ENCODE peak calls at places on chromosomes 11 and 22, in ten cellular contexts. V, O, Y, A, C, E, J, G, T and K are unnamed samples.
A peak's percentile ranks its signal among the peaks of the same experiment; 100 is the strongest.

GRCh38 chr11:64854534-64855502 is 10.4 kb upstream of the CDC42BPG start:
- DNase-seq in V (peak; percentile 60), O (peak; percentile 95), Y (peak; percentile 93), A (peak; percentile 86), C (no peak), E (no peak), J (no peak), G (peak; percentile 87), T (peak; percentile 91), K (peak; percentile 84)

GRCh38 chr11:103433380-103433779 is 324.2 kb downstream of the DYNC2H1 start:
- DNase-seq in V (peak; percentile 76), O (no peak), Y (peak; percentile 88), A (no peak), C (no peak), E (no peak), J (no peak), G (peak; percentile 48), T (no peak), K (no peak)

GRCh38 chr22:37334859-37335818 is 52.8 kb downstream of the CYTH4 start:
- DNase-seq in V (no peak), O (no peak), Y (no peak), A (no peak), C (no peak), E (peak; percentile 79), J (no peak), G (peak; percentile 28), T (no peak), K (no peak)

GRCh38 chr11:24880962-24881361 is 384.1 kb downstream of the LUZP2 start:
- DNase-seq in V (no peak), O (no peak), Y (no peak), A (no peak), C (no peak), E (no peak), J (no peak), G (no peak), T (no peak), K (no peak)

GRCh38 chr11:132395434-132395833 is 1025.0 kb downstream of the NTM start:
- DNase-seq in V (no peak), O (no peak), Y (no peak), A (no peak), C (no peak), E (no peak), J (no peak), G (no peak), T (no peak), K (no peak)

GRCh38 chr11:45238724-45239123 is 47.4 kb downstream of the SYT13 start:
- DNase-seq in V (peak; percentile 21), O (no peak), Y (peak; percentile 93), A (no peak), C (no peak), E (no peak), J (no peak), G (peak; percentile 74), T (no peak), K (no peak)

GRCh38 chr11:110896358-110896757 is 184.1 kb upstream of the ARHGAP20 start:
- DNase-seq in V (peak; percentile 43), O (peak; percentile 44), Y (peak; percentile 93), A (no peak), C (no peak), E (no peak), J (no peak), G (peak; percentile 74), T (no peak), K (no peak)

GRCh38 chr11:28657378-28658030 is 549.3 kb downstream of the METTL15 start:
- DNase-seq in V (no peak), O (no peak), Y (peak; percentile 51), A (no peak), C (no peak), E (no peak), J (no peak), G (peak; percentile 23), T (no peak), K (peak; percentile 4)

GRCh38 chr11:21264125-21264524 is 594.7 kb downstream of the NELL1 start:
- DNase-seq in V (no peak), O (no peak), Y (no peak), A (no peak), C (no peak), E (no peak), J (no peak), G (no peak), T (no peak), K (no peak)

GRCh38 chr11:84420261-84420660 is 1134.1 kb upstream of the CCDC90B start:
- DNase-seq in V (no peak), O (no peak), Y (peak; percentile 56), A (no peak), C (no peak), E (peak; percentile 36), J (no peak), G (no peak), T (no peak), K (no peak)

GRCh38 chr11:107151158-107151557 is 132.9 kb upstream of the GUCY1A2 start:
- DNase-seq in V (no peak), O (no peak), Y (no peak), A (no peak), C (no peak), E (no peak), J (no peak), G (no peak), T (no peak), K (no peak)

GRCh38 chr11:35553831-35554230 is 28.4 kb upstream of the PAMR1 start:
- DNase-seq in V (peak; percentile 90), O (no peak), Y (peak; percentile 96), A (no peak), C (no peak), E (no peak), J (no peak), G (peak; percentile 42), T (no peak), K (no peak)

GRCh38 chr22:48979482-48979881 is 848.2 kb downstream of the BRD1 start:
- DNase-seq in V (no peak), O (no peak), Y (no peak), A (peak; percentile 9), C (no peak), E (no peak), J (no peak), G (no peak), T (peak; percentile 26), K (no peak)
- TF ChIP-seq CTCF in V (no peak), O (no peak), Y (no peak), A (peak; percentile 24), C (no peak), E (no peak), J (no peak), G (no peak), T (peak; percentile 58), K (no peak)

DNA sequence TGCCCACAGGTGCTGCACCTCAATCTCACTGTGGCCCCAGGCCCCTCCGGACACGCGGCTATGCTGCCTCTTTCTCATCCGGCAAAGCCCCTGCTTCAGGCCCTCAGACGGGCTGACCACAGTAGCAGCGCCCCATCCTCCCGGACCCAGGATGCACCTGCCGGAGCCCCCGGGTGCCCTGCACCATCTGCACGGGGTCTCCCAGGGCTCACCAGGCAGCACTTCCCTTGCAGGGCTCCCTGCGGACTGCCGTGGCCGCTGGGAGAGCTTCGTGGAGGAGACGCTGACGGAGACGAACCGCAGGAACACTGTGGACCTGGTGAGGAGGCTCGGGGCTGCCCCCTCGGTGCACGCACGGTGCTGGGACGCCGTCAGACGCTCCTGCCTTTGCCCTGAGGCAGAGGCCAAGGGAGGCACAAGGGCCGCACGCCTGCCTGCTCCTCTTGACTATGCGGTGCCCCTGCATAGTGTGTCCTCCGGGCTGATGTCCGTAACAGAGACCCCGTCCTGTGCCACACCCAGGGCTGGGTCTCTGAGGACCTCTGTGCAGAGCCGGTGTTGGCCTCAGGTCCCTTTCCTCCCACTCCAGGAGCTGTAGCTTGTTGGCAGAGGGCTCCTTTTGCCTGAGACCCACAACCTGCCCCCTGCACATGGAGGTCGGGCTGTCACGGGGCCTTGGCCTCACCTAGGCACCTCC is 38.6 kb downstream of the SBF1 start:
- DNase-seq in V (no peak), O (no peak), Y (no peak), A (no peak), C (no peak), E (no peak), J (no peak), G (no peak), T (no peak), K (no peak)
- H3K27ac ChIP-seq in V (no peak overlapping the region), O (no peak overlapping the region), Y (no peak overlapping the region), A (no peak overlapping the region), C (no peak overlapping the region), E (no peak overlapping the region), J (no peak overlapping the region), G (no peak overlapping the region), T (no peak overlapping the region), K (no peak overlapping the region)

GRCh38 chr11:66258473-66258893 is 10.0 kb upstream of the RAB1B start:
- DNase-seq in V (no peak), O (no peak), Y (no peak), A (no peak), C (no peak), E (no peak), J (no peak), G (no peak), T (no peak), K (no peak)
- TF ChIP-seq CTCF in V (no peak), O (peak; percentile 11), Y (no peak), A (no peak), C (no peak), E (no peak), J (peak; percentile 17), G (no peak), T (no peak), K (no peak)

GRCh38 chr11:119254239-119254638 is 48.1 kb downstream of the CBL start:
- DNase-seq in V (no peak), O (no peak), Y (no peak), A (no peak), C (no peak), E (no peak), J (no peak), G (no peak), T (no peak), K (no peak)

GRCh38 chr11:119251114-119251513 is 45.0 kb downstream of the CBL start:
- DNase-seq in V (no peak), O (no peak), Y (no peak), A (peak; percentile 22), C (no peak), E (no peak), J (no peak), G (no peak), T (no peak), K (no peak)

GRCh38 chr11:119249671-119250010 is 43.5 kb downstream of the CBL start:
- DNase-seq in V (no peak), O (no peak), Y (peak; percentile 30), A (no peak), C (no peak), E (no peak), J (no peak), G (no peak), T (no peak), K (no peak)

DNA sequence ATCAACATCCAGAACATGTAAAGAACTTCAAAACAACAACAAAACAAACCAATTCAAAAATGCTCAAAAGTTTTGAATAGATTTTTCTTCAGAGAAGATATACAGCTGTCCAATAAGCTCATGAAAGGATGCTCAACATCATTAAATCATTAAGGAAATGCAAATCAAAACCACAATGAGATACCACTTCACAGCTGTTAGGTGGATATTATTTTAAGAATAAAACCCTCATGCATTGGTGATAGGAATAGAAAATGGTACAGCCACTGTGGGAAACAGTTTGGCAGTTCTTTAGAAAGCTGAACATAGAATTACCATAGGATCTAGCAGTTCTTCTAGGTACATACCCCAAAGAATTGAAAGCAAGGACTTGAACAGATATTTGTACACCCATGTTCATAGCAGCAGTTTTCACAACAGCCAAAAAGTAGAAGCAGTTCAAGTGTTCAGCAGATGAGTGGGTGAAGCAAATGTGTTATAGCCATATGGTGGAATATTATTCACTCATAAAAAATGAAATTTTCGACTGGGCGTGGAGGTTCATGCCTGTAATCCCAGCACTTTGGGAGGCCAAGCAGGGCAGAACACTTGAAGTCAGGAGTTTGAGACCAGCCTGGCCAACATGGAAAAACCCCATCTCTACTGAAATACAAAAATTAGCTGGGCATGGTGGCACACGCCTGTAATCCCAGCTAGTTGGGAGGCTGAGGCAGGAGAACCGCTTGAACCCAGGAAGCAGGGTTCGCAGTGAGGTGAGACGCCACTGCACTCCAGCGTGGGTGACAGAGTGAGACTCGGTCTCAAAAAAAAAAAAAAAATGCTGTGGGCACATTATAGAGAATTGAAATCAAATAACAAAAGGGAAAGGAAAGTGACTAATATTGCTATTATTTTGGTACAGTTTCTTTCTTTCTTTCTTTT is 42.9 kb downstream of the CBL start:
- DNase-seq in V (no peak), O (no peak), Y (no peak), A (no peak), C (no peak), E (no peak), J (no peak), G (no peak), T (no peak), K (no peak)
- H3K27ac ChIP-seq in V (no peak overlapping the region), O (no peak overlapping the region), Y (no peak overlapping the region), A (no peak overlapping the region), C (no peak overlapping the region), E (no peak overlapping the region), J (no peak overlapping the region), G (no peak overlapping the region), T (no peak overlapping the region), K (no peak overlapping the region)